ENCODE peak calls at places on chromosomes 2 and 18, in six cellular contexts. O is HCT116, Z is upper lobe of left lung, S is HepG2, K is K562, I is GM12878. L is an unnamed sample.

GRCh38 chr2:97726311-97727064 is 13.1 kb downstream of the ZAP70 start:
- ATAC-seq in O (no peak), Z (no peak), S (no peak), K (no peak), I (no peak), L (no peak)

GRCh38 chr2:216477283-216478035 is 21.2 kb upstream of the RPL37A start:
- ATAC-seq in O (no peak), Z (no peak), S (no peak), K (no peak), I (no peak), L (no peak)

GRCh38 chr2:9649261-9649660 is 18.5 kb upstream of the YWHAQ start:
- ATAC-seq in O (no peak), Z (no peak), S (no peak), K (no peak), I (no peak), L (no peak)

GRCh38 chr2:63763336-63764056 is 78.2 kb upstream of the UGP2 start:
- ATAC-seq in O (no peak), Z (no peak), S (no peak), K (no peak), I (no peak), L (no peak)

GRCh38 chr2:75632091-75632704 is 14.4 kb upstream of the MRPL19 start:
- ATAC-seq in O (no peak), Z (no peak), S (no peak), K (peak; percentile 49), I (no peak), L (no peak)

GRCh38 chr2:67214585-67215184 is 182.4 kb upstream of the ETAA1 start:
- ATAC-seq in O (no peak), Z (peak; percentile 45), S (peak; percentile 52), K (no peak), I (no peak), L (no peak)

GRCh38 chr18:54388203-54389142 is 30.8 kb downstream of the C18orf54 start:
- ATAC-seq in O (peak; percentile 87), Z (no peak), S (peak; percentile 92), K (peak; percentile 95), I (peak; percentile 94), L (no peak)

GRCh38 chr2:196279496-196279895 is 108.1 kb upstream of the STK17B start:
- ATAC-seq in O (no peak), Z (no peak), S (no peak), K (no peak), I (no peak), L (no peak)

GRCh38 chr18:76983613-76984051 is 149.0 kb downstream of the MBP start:
- ATAC-seq in O (peak; percentile 34), Z (no peak), S (peak; percentile 18), K (peak; percentile 12), I (no peak), L (peak; percentile 2)

GRCh38 chr2:109255594-109255993 is 126.6 kb downstream of the SH3RF3 start:
- ATAC-seq in O (no peak), Z (no peak), S (no peak), K (no peak), I (peak; percentile 23), L (no peak)

GRCh38 chr2:99492721-99493120 is 2.9 kb upstream of the REV1 start:
- ATAC-seq in O (no peak), Z (no peak), S (no peak), K (no peak), I (no peak), L (no peak)

GRCh38 chr18:60668583-60668982 is 296.0 kb upstream of the MC4R start:
- ATAC-seq in O (no peak), Z (no peak), S (no peak), K (no peak), I (no peak), L (no peak)

GRCh38 chr18:58784601-58785137 is 80.0 kb upstream of the ZNF532 start:
- ATAC-seq in O (no peak), Z (no peak), S (no peak), K (no peak), I (no peak), L (no peak)

GRCh38 chr18:10441472-10441871 is 13.0 kb upstream of the APCDD1 start:
- ATAC-seq in O (no peak), Z (peak; percentile 72), S (no peak), K (no peak), I (no peak), L (no peak)

GRCh38 chr18:26556573-26556972 is 8.2 kb upstream of the KCTD1 start:
- ATAC-seq in O (peak; percentile 42), Z (no peak), S (no peak), K (no peak), I (peak; percentile 93), L (no peak)

GRCh38 chr2:53233759-53234547 is 533.7 kb upstream of the CHAC2 start:
- ATAC-seq in O (no peak), Z (no peak), S (no peak), K (no peak), I (no peak), L (no peak)

GRCh38 chr2:21944536-21944935 is 820.8 kb downstream of the TDRD15 start:
- ATAC-seq in O (no peak), Z (no peak), S (no peak), K (no peak), I (no peak), L (no peak)

DNA sequence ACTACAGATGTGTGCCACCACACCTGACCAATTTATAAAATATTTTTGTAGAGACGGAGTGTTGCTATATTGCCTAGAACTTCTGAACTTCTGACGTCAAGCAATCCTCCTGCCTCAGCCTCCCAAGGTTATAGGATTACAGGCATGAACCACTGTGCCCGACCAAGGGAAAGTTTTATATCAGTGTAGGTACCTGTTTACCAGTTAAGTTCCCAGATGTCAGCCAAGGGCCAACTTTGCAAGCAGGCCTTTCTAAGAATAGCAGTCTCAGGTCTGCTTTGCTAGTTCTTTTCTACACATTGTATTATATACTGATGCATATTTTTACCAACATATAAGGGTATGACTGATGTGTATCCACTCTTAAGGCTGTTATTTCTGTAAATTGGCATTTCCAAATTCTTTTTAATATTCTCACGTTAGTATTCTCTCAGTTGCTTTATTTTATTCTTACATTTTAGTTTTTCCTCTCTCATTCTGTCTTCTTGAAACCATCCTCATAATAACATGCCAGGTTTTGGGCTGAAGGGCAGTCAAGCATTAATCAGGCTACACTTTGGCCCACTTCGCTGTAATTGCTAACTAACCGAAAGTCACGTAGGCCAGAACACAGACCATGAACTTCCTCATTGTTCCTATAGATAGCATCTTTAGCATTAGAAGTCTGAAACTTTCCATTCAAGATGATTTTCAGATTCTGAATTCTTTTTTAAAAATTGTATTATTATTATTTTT is 25.0 kb upstream of the CXXC1 start:
- ATAC-seq in O (no peak), Z (no peak), S (no peak), K (no peak), I (peak; percentile 79), L (no peak)
- H3K27ac ChIP-seq in O (no peak overlapping the region), Z (no peak overlapping the region), S (no peak overlapping the region), K (no peak overlapping the region), I (peak overlapping the region; percentile 95), L (no peak overlapping the region)

GRCh38 chr2:161238559-161239415 is 69.4 kb upstream of the PSMD14 start:
- ATAC-seq in O (no peak), Z (peak; percentile 78), S (peak; percentile 63), K (no peak), I (peak; percentile 44), L (peak; percentile 67)
- H3K4me3 ChIP-seq in O (no peak overlapping the region), Z (peak overlapping the region; percentile 51), S (peak overlapping the region; percentile 71), K (no peak overlapping the region), I (peak overlapping the region; percentile 76), L (peak overlapping the region; percentile 58)

GRCh38 chr2:6073260-6074141 is 381.3 kb downstream of the SOX11 start:
- ATAC-seq in O (no peak), Z (no peak), S (peak; percentile 37), K (no peak), I (no peak), L (no peak)
- TF ChIP-seq POLR2AphosphoS5 in O (no peak), Z (no peak), S (no peak), K (no peak), I (no peak), L (no peak)

DNA sequence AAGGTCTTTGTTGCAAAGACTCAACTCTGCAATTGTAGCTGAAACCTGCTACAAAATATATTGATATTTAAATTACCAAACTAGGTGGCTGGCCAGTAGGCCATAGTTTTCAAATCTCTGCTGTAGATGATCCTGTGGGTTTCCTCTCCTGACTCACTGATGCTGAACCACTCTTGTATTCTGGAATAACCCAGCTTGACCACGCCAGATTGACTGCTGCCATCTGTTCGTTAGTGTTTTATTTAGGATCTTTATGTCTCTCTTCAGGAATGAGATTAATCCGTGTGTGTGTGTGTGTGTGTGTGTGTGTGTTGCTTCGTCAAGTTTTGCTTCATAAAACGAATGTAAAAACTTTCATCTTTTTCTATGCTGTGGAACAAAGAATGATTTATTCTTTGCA is 187.1 kb downstream of the DYSF start:
- ATAC-seq in O (no peak), Z (no peak), S (no peak), K (no peak), I (no peak), L (no peak)
- H3K27ac ChIP-seq in O (no peak overlapping the region), Z (no peak overlapping the region), S (no peak overlapping the region), K (no peak overlapping the region), I (no peak overlapping the region), L (no peak overlapping the region)

DNA sequence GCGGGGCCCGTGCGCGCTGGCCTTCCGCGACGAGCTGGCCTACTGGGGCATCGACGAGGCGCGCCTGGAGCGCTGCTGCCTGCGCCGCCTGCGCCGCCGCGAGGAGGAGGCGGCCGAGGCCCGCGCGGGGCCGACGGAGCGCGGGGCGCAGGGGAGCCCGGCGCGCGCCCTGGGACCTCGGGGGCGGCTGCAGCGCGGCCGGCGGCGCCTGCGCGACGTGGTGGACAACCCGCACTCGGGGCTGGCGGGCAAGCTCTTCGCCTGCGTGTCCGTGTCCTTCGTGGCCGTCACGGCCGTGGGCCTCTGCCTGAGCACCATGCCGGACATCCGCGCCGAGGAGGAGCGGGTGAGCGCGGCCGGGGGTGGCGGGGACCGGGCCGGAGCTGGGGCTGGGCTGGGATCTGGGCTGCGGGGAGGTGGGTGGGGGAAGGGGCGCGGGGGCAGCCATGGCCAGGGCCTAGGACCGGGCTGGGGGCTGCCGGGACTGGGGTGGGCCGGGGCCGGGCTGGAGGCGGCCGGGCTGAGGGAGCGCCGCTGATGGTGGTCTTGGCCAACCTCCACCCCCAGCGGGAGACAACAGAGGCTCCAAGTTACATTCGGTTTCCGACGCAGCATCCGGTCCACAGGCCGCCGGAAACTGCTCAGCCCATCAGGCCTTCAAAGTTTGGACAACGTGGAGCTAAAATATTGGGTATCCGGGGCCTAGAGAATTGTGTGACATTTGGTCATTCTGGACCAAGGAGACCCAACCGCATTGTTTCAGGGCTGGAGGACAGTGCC is 66.4 kb downstream of the KCNG2 start:
- ATAC-seq in O (no peak), Z (no peak), S (no peak), K (no peak), I (no peak), L (no peak)
- H3K4me3 ChIP-seq in O (no peak overlapping the region), Z (no peak overlapping the region), S (no peak overlapping the region), K (no peak overlapping the region), I (no peak overlapping the region), L (no peak overlapping the region)

GRCh38 chr2:145253492-145253891 is 733.6 kb upstream of the ZEB2 start:
- ATAC-seq in O (no peak), Z (no peak), S (peak; percentile 29), K (no peak), I (no peak), L (no peak)

GRCh38 chr2:145260674-145261073 is 740.8 kb upstream of the ZEB2 start:
- ATAC-seq in O (no peak), Z (no peak), S (no peak), K (no peak), I (no peak), L (no peak)

GRCh38 chr2:145254291-145254690 is 734.4 kb upstream of the ZEB2 start:
- ATAC-seq in O (no peak), Z (no peak), S (no peak), K (no peak), I (no peak), L (no peak)

GRCh38 chr2:145257931-145258330 is 738.0 kb upstream of the ZEB2 start:
- ATAC-seq in O (no peak), Z (no peak), S (no peak), K (no peak), I (no peak), L (no peak)

GRCh38 chr2:145258903-145259579 is 739.1 kb upstream of the ZEB2 start:
- ATAC-seq in O (no peak), Z (no peak), S (no peak), K (no peak), I (peak; percentile 31), L (no peak)
- TF ChIP-seq POLR2AphosphoS5 in O (no peak), Z (no peak), S (no peak), K (no peak), I (no peak), L (no peak)

L was measured in gastroesophageal sphincter.